ENCODE peak calls at places on chromosomes 12 and 14, in four cellular contexts. X is brain microvascular endothelial cell; G is left ventricle myocardium inferior; D is CD8-positive, alpha-beta T cell. A is an unnamed sample.

GRCh38 chr12:109461846-109462766 is 15.0 kb downstream of the KCTD10 start:
- DNase-seq in X (peak), G (peak), D (no peak), A (peak)

GRCh38 chr14:64123241-64123956 is 170.8 kb downstream of the ESR2 start:
- DNase-seq in X (no peak), G (no peak), D (no peak), A (no peak)

GRCh38 chr12:51948066-51948465 is 3.4 kb upstream of the ACVR1B start:
- DNase-seq in X (no peak), G (no peak), D (no peak), A (no peak)

GRCh38 chr12:6742833-6743232 is 10.1 kb downstream of the MLF2 start:
- DNase-seq in X (no peak), G (no peak), D (no peak), A (no peak)

GRCh38 chr12:13154027-13154538 is 42.4 kb upstream of the EMP1 start:
- DNase-seq in X (no peak), G (no peak), D (no peak), A (no peak)

GRCh38 chr12:90978117-90978770 is 23.3 kb upstream of the CCER1 start:
- DNase-seq in X (peak), G (no peak), D (no peak), A (peak)

GRCh38 chr12:110561471-110562201 is 21.5 kb downstream of the PPTC7 start:
- DNase-seq in X (no peak), G (no peak), D (no peak), A (no peak)

GRCh38 chr14:45070215-45070614 is 13.7 kb upstream of the PRPF39 start:
- DNase-seq in X (no peak), G (no peak), D (no peak), A (no peak)

GRCh38 chr12:1491983-1492697 is 102.2 kb downstream of the FBXL14 start:
- DNase-seq in X (no peak), G (no peak), D (no peak), A (no peak)

GRCh38 chr14:21860172-21860571 is 186.6 kb upstream of the OR4E1 start:
- DNase-seq in X (peak), G (no peak), D (peak), A (no peak)
- TF ChIP-seq CTCF in X (peak), G (no peak), D (no peak), A (peak)

GRCh38 chr14:89371600-89371999 is 45.4 kb downstream of the FOXN3 start:
- DNase-seq in X (no peak), G (no peak), D (no peak), A (no peak)
- H3K4me3 ChIP-seq in X (no peak), G (no peak), D (no peak), A (no peak)

GRCh38 chr12:3365416-3366385 is 125.3 kb upstream of the PRMT8 start:
- DNase-seq in X (no peak), G (peak), D (no peak), A (no peak)
- TF ChIP-seq CTCF in X (no peak), G (no peak), D (no peak), A (peak)

DNA sequence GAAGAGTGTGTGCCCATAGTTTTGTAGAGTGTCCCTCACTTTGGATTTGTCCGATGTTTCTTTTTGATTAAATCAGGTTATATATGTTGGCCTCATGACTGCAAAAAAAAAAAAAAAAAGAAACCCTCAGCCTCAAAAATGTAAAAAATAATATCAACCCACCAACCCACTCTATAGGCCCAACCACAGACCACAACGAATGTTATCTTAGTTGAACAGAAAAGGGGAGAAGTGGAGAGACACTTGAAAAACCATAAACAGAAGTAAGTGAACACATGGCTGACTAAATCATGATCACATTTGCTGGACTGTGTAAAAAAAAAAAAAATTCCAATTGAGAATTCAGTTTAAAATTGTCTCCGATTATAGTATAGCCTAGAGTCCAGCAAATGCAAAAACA is 45.5 kb upstream of the ST8SIA1 start:
- DNase-seq in X (no peak), G (no peak), D (no peak), A (no peak)
- H3K4me3 ChIP-seq in X (no peak), G (no peak), D (no peak), A (no peak)

GRCh38 chr12:50825372-50825838 is 17.3 kb upstream of the TMPRSS12 start:
- DNase-seq in X (no peak), G (no peak), D (no peak), A (peak)
- TF ChIP-seq CTCF in X (peak), G (peak), D (peak), A (peak)

DNA sequence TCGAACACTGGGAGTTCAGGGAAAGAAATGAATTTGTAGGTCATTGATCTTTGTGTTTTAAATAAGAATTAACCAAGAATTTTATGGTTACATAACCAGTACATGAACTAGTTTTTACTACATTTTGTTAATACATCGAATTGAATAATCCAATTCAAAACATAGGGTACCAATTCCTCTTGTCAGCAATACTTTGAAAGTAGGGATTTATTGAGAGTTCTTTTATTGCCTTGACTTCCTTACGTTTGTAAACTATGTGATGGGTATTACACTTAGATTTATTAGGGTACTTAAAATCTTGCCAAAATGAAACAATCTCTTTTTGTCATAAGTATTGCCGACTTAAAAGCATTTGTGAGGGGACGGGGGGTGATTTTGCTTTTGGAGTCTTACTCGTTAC is 22.3 kb downstream of the SOCS2 start:
- DNase-seq in X (no peak), G (no peak), D (no peak), A (no peak)
- H3K4me3 ChIP-seq in X (no peak), G (peak), D (no peak), A (no peak)

GRCh38 chr12:93825926-93826599 is 148.9 kb downstream of the CRADD start:
- DNase-seq in X (no peak), G (no peak), D (no peak), A (peak)

GRCh38 chr12:93824514-93825500 is 147.6 kb downstream of the CRADD start:
- DNase-seq in X (peak), G (no peak), D (no peak), A (no peak)

GRCh38 chr12:93827179-93827578 is 150.0 kb downstream of the CRADD start:
- DNase-seq in X (no peak), G (no peak), D (no peak), A (no peak)

GRCh38 chr12:93823616-93824410 is 146.6 kb downstream of the CRADD start:
- DNase-seq in X (no peak), G (no peak), D (no peak), A (no peak)

DNA sequence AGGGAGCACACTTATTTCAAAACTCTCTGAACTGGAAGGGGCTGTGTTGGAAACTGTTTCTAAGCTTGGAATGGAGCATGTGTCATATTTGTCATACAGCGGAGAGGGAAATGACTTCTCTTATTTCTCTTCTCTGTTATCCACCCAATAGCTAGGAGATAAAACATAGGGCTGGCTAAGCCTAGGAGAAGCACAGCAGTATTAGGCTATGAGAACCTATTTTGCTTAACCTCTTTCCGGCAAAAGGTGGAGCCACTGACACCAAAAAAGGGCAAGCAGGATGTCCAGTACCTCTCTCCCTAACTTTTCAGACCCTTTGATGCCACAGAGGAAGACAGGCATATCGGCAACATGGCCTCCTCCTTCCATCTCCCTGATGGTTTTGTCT is 148.3 kb downstream of the CRADD start:
- DNase-seq in X (no peak), G (no peak), D (no peak), A (no peak)
- TF ChIP-seq CTCF in X (no peak), G (no peak), D (no peak), A (no peak)

GRCh38 chr12:49539406-49540228 is 787 bp downstream of the KCNH3 start:
- DNase-seq in X (no peak), G (no peak), D (no peak), A (no peak)
- H3K4me3 ChIP-seq in X (no peak), G (peak), D (peak), A (no peak)

DNA sequence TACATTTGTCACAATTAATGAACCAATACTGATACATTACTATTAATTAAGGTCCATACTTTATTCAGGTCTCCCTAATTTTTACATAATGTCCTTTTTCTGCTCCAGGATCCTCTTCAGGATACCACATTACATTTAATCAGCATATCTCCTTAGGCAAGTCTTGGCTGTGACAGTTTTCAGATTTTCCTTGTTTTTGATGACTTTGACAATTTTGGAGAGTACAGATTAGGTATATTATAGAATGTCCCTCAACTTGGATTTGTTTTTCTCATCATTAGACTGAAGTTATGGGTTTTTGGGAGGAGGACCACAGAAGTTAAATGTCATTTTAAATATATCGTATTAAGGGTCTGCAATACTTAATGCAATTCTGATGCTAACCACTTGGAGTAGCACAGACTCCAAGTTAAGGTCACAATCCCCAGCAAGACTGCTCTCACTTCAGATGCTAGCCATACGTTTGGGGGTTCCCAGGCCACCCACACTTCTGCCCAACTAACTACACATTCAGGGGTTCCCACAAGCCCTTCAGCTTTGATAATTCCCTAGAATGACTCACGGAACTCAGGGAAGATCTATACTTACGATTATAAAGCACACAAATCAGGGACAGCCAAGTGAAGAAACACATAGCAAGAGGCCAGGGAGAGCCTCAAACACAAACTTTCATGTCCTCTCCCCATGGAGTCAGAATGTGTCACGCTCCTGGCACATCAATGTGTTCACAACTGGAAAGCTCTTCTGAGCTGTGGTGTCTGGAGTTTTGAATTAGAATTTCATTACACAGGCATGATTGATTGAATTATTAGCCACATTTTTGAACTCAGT is 17.0 kb upstream of the NUBPL start:
- DNase-seq in X (no peak), G (no peak), D (no peak), A (no peak)
- TF ChIP-seq CTCF in X (peak), G (peak), D (no peak), A (peak)

GRCh38 chr12:54038760-54039414 is 6.0 kb downstream of the HOXC5 start:
- DNase-seq in X (no peak), G (no peak), D (no peak), A (no peak)
- H3K4me3 ChIP-seq in X (no peak), G (no peak), D (no peak), A (no peak)

A was measured in LNCaP clone FGC.